ENCODE peak calls at places on chromosomes 13 and 19, in seven cellular contexts. C is left ventricle myocardium inferior, U is WERI-Rb-1, F is mucosa of descending colon, Q is astrocyte of the cerebellum, V is spleen, O is mammary epithelial cell. G is an unnamed sample.

GRCh38 chr13:26538363-26539317 is 18.8 kb upstream of the WASF3 start:
- DNase-seq in U (peak), F (peak), C (no peak), O (no peak), Q (no peak), V (no peak), G (no peak)

GRCh38 chr19:40348961-40349507 is 539 bp downstream of the PLD3 start:
- DNase-seq in C (no peak), Q (no peak), V (no peak), O (peak), F (peak), U (no peak), G (peak)

GRCh38 chr13:61253105-61253877 is 162.4 kb downstream of the PCDH20 start:
- DNase-seq in V (no peak), O (no peak), U (no peak), F (no peak), Q (no peak), C (no peak), G (no peak)

GRCh38 chr19:1942078-1942933 is 1.3 kb downstream of the CSNK1G2 start:
- DNase-seq in Q (no peak), O (peak), C (peak), U (peak), V (peak), F (peak), G (no peak)

GRCh38 chr19:19550454-19550842 is 12.4 kb downstream of the CILP2 start:
- DNase-seq in U (no peak), V (no peak), Q (peak), F (no peak), C (no peak), O (no peak), G (no peak)

GRCh38 chr13:82747948-82748347 is 1134.3 kb downstream of the SLITRK1 start:
- DNase-seq in F (no peak), O (no peak), U (no peak), V (no peak), C (no peak), Q (peak), G (peak)

GRCh38 chr13:37070956-37071355 is 11.5 kb upstream of the SUPT20H start:
- DNase-seq in F (no peak), V (peak), U (no peak), C (no peak), O (no peak), Q (no peak), G (no peak)

GRCh38 chr19:45402469-45403070 is 2.3 kb downstream of the PPP1R13L start:
- DNase-seq in C (peak), Q (no peak), V (peak), O (peak), F (peak), U (no peak), G (no peak)

GRCh38 chr19:30060872-30061556 is 119.0 kb downstream of the URI1 start:
- DNase-seq in U (no peak), F (no peak), C (no peak), O (no peak), V (peak), Q (no peak), G (no peak)

GRCh38 chr19:16417660-16418596 is 53.8 kb downstream of the EPS15L1 start:
- DNase-seq in F (peak), V (peak), Q (no peak), C (peak), O (peak), U (peak), G (no peak)

GRCh38 chr13:22039961-22040360 is 369.1 kb downstream of the FGF9 start:
- DNase-seq in F (no peak), C (no peak), O (no peak), U (no peak), V (no peak), Q (no peak), G (no peak)

GRCh38 chr19:15466851-15467733 is 2.7 kb upstream of the RASAL3 start:
- DNase-seq in F (no peak), C (no peak), U (no peak), Q (no peak), O (no peak), V (peak), G (no peak)

GRCh38 chr13:49754146-49754545 is 38.3 kb downstream of the KPNA3 start:
- DNase-seq in F (no peak), O (no peak), U (no peak), V (no peak), C (no peak), Q (no peak), G (no peak)

GRCh38 chr19:42023121-42023942 is 29.3 kb upstream of the ATP1A3 start:
- DNase-seq in O (no peak), Q (no peak), C (no peak), U (peak), F (peak), V (no peak), G (no peak)

GRCh38 chr19:10271543-10272086 is 695 bp downstream of the ICAM1 start:
- DNase-seq in Q (no peak), F (no peak), V (no peak), U (no peak), C (no peak), O (no peak), G (no peak)

GRCh38 chr19:42032428-42032827 is 37.6 kb downstream of the GRIK5 start:
- DNase-seq in U (no peak), C (no peak), F (no peak), O (no peak), V (no peak), Q (peak), G (no peak)

GRCh38 chr13:32902898-32903297 is 113.3 kb upstream of the KL start:
- DNase-seq in O (no peak), V (no peak), C (peak), U (no peak), F (peak), Q (peak), G (no peak)

GRCh38 chr13:21458816-21459701 is at the start of gene ZDHHC20:
- DNase-seq in F (peak), Q (peak), C (peak), O (peak), U (peak), V (peak), G (peak)

GRCh38 chr19:30273184-30273583 is 99.0 kb upstream of the ZNF536 start:
- DNase-seq in F (no peak), V (no peak), C (no peak), Q (no peak), U (no peak), O (no peak), G (no peak)

GRCh38 chr13:23824355-23824754 is 64.8 kb downstream of the MIPEP start:
- DNase-seq in C (no peak), F (no peak), U (no peak), Q (no peak), O (no peak), V (no peak), G (no peak)

GRCh38 chr19:39969681-39970423 is 1.1 kb upstream of the PSMC4 start:
- DNase-seq in C (no peak), Q (no peak), O (no peak), V (peak), F (no peak), U (no peak), G (no peak)

GRCh38 chr13:100660761-100661160 is 13.8 kb downstream of the TMTC4 start:
- DNase-seq in V (no peak), F (no peak), Q (no peak), O (no peak), C (no peak), U (no peak), G (no peak)

GRCh38 chr13:113155982-113156655 is 2.3 kb upstream of the PROZ start:
- DNase-seq in Q (no peak), O (no peak), C (no peak), V (no peak), U (no peak), F (no peak), G (no peak)

GRCh38 chr13:48094404-48094780 is 512 bp downstream of the MED4 start:
- DNase-seq in Q (no peak), O (peak), U (no peak), C (no peak), F (no peak), V (no peak), G (no peak)

GRCh38 chr13:110685305-110685704 is 20.6 kb downstream of the CARS2 start:
- DNase-seq in V (peak), Q (no peak), O (no peak), C (no peak), U (no peak), F (no peak), G (no peak)
- TF ChIP-seq CTCF in V (no peak), Q (no peak), O (no peak), C (no peak), U (no peak), F (no peak), G (no peak)

GRCh38 chr19:3298853-3299449 is 67.4 kb upstream of the NFIC start:
- DNase-seq in V (no peak), U (no peak), C (no peak), Q (no peak), F (no peak), O (no peak), G (no peak)

GRCh38 chr19:3304871-3305423 is 61.4 kb upstream of the NFIC start:
- DNase-seq in F (peak), Q (peak), O (peak), U (peak), C (peak), V (peak), G (no peak)

GRCh38 chr19:3302755-3303154 is 63.6 kb upstream of the NFIC start:
- DNase-seq in U (peak), F (no peak), C (no peak), V (no peak), Q (no peak), O (no peak), G (no peak)
- TF ChIP-seq CTCF in U (peak), F (no peak), C (no peak), V (no peak), Q (no peak), O (no peak), G (no peak)

DNA sequence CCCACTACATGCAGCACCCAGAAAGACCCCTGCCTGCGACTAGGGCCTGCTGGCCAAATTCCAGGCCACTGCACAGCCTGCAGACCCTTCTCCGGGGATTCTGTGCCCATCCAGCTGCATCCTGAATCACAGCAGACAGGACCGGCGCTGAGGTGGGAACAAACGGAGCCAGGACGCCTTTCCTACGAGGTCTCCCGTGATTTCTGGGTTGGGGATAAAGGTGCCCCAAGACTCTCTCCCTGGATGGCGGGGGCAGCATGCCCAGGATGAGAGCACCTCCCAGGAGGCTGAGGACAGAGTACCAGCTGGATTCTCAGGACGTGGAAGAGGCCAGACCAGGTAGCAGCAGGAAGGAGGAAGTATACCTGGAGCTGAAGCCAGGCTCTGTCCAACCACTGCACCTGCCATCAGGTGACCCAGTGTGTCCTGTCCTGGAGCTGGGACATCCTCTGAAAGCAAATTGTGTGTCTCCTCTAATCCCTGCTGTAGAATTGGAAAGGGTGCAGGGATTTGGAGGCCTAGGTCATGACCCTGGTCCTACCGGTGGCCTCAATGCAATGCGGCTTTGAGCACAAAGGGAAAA is 3.4 kb upstream of the FUT5 start:
- DNase-seq in V (no peak), Q (no peak), O (no peak), F (no peak), U (no peak), C (no peak), G (no peak)
- TF ChIP-seq CTCF in V (no peak), Q (no peak), O (no peak), F (no peak), U (no peak), C (no peak), G (no peak)

DNA sequence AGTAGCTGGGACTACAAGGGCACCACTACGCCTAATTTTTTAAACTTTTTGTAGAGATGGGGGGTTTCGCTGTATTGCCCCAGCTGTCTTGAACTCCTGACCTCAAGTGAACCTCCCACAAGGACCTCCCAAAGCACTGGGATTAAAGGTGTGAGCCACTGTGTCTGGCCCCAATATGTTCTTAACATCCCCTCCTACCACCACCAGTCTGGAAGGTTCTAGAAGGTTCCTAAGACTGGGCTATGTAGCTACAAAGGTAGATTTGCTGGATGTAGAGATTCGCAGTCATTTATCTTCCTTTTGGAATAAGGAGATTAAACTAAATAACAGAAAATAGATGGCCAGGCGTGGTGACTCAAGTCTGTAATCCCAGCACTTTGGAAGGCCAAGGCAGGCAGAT is 5.3 kb downstream of the HSD17B14 start:
- DNase-seq in F (no peak), U (no peak), Q (no peak), C (no peak), O (no peak), V (no peak), G (no peak)
- TF ChIP-seq CTCF in F (no peak), U (no peak), Q (no peak), C (no peak), O (no peak), V (no peak), G (no peak)

GRCh38 chr13:110925023-110925608 is 10.2 kb upstream of the ANKRD10 start:
- DNase-seq in C (no peak), O (no peak), F (no peak), U (peak), Q (no peak), V (no peak), G (no peak)
- TF ChIP-seq CTCF in C (peak), O (no peak), F (no peak), U (peak), Q (peak), V (peak), G (no peak)

DNA sequence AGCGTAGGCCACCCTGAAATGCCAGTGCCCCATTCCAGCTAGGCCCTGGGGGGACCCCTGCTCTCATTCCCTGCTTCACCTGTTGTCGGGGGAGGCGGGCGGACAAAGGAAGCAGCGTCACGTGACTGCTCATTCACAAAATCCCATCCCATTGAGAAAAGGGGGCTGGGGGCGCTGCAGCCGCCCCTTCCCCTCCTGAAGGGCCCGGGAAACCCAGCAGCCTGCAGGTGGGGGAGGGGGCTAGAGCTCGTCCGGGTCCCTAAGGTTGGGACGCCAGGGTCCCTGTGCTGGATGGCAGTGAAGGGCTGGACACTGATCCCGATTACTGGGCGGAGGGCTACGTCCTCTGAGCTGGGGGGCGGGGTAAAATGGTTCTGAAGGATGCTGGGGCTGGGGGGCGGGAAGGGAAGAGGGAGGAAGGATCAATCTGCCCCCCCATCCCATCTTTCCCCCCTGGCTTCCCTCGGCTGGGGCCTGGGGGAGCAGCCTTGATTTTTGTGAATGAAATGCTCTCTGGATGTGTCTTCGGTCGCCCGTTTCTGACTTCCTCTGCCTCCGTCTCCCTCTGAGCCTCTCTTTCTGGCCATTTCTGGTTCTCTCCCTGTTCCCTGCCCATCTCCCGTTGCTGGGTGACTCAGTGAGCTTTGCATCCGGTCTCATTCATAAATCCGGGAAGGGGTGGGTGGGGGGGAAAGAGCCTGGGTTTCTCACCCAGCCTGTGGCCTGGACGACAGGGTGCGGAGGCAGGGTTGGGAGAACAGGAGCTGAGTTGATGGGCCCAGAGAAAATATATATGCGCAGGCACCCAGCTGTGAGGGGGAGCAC is 816 bp downstream of the SPRED3 start:
- DNase-seq in F (peak), Q (peak), C (no peak), U (peak), V (no peak), O (peak), G (no peak)
- TF ChIP-seq CTCF in F (no peak), Q (no peak), C (no peak), U (no peak), V (no peak), O (no peak), G (no peak)

G was measured in AG09319.